ENCODE peak calls at places on chromosomes 11 and 22, in ten cellular contexts. Y, S, B, V, W, Z, L, Q, D and A are unnamed samples.
A peak's percentile ranks its signal among the peaks of the same experiment; 100 is the strongest.

GRCh38 chr11:117180661-117181585 is 2.4 kb downstream of the SIDT2 start:
- DNase-seq in W (peak; percentile 46), V (no peak), L (no peak), Y (peak; percentile 17), B (peak; percentile 33), S (peak; percentile 54), Z (peak; percentile 83), Q (peak; percentile 39), D (peak; percentile 51), A (peak; percentile 73)

GRCh38 chr11:38089728-38090127 is 1491.7 kb upstream of the RAG2 start:
- DNase-seq in V (no peak), Z (no peak), S (no peak), L (peak; percentile 45), W (no peak), Y (no peak), D (no peak), Q (no peak), B (no peak), A (peak; percentile 12)

GRCh38 chr11:19374189-19374588 is 133.4 kb upstream of the E2F8 start:
- DNase-seq in B (no peak), S (no peak), Q (no peak), W (no peak), Z (no peak), Y (no peak), D (no peak), L (peak; percentile 88), V (no peak), A (peak; percentile 56)

GRCh38 chr22:26713823-26714449 is 56.5 kb downstream of the MIAT start:
- DNase-seq in Z (no peak), S (no peak), B (no peak), W (no peak), V (no peak), D (no peak), L (no peak), Q (no peak), Y (no peak), A (no peak)

GRCh38 chr11:66100272-66101037 is 30.4 kb downstream of the PACS1 start:
- DNase-seq in V (peak; percentile 38), L (no peak), S (peak; percentile 62), Z (peak; percentile 73), B (peak; percentile 40), Y (peak; percentile 30), Q (no peak), D (no peak), W (peak; percentile 63), A (no peak)

GRCh38 chr11:115939104-115939503 is 434.9 kb upstream of the CADM1 start:
- DNase-seq in Z (no peak), Q (no peak), W (no peak), Y (no peak), V (no peak), L (peak; percentile 27), D (no peak), B (no peak), S (no peak), A (peak; percentile 29)

GRCh38 chr11:117395476-117395875 is 67.8 kb downstream of the CEP164 start:
- DNase-seq in W (no peak), L (no peak), D (no peak), Y (no peak), Z (peak; percentile 33), Q (no peak), B (no peak), S (no peak), V (no peak), A (peak; percentile 78)

GRCh38 chr11:85196955-85197354 is 430.2 kb downstream of the DLG2 start:
- DNase-seq in Z (no peak), D (no peak), Y (no peak), L (no peak), B (no peak), S (no peak), Q (no peak), V (no peak), W (no peak), A (no peak)

GRCh38 chr11:35030716-35031213 is 108.2 kb upstream of the CD44 start:
- DNase-seq in S (no peak), B (peak; percentile 29), D (no peak), Q (peak; percentile 61), W (no peak), Y (no peak), V (no peak), Z (no peak), L (peak; percentile 99), A (peak; percentile 95)

GRCh38 chr11:2419638-2420501 is 19.3 kb downstream of the TSSC4 start:
- DNase-seq in B (peak; percentile 49), W (peak; percentile 47), Z (peak; percentile 80), L (peak; percentile 57), S (peak; percentile 47), Q (peak; percentile 50), V (peak; percentile 45), Y (no peak), D (peak; percentile 69), A (peak; percentile 80)

GRCh38 chr11:92397356-92397755 is 172.7 kb downstream of the FAT3 start:
- DNase-seq in Y (no peak), L (no peak), Q (no peak), Z (no peak), D (no peak), S (no peak), W (no peak), V (no peak), B (no peak), A (no peak)

GRCh38 chr11:96481204-96481603 is 91.4 kb downstream of the JRKL start:
- DNase-seq in S (no peak), L (no peak), V (no peak), W (no peak), Q (no peak), Z (no peak), B (no peak), Y (no peak), D (no peak), A (no peak)

GRCh38 chr11:117231637-117232021 is 244 bp downstream of the PCSK7 start:
- DNase-seq in W (no peak), D (no peak), Y (no peak), V (no peak), Z (no peak), B (no peak), S (no peak), Q (no peak), L (no peak), A (no peak)

GRCh38 chr22:49014227-49015201 is 813.2 kb downstream of the BRD1 start:
- DNase-seq in S (no peak), W (no peak), L (no peak), Z (no peak), B (no peak), V (no peak), Q (no peak), D (no peak), Y (no peak), A (no peak)

GRCh38 chr22:30830907-30831306 is 136.2 kb downstream of the OSBP2 start:
- DNase-seq in L (peak; percentile 81), Y (no peak), W (no peak), D (no peak), B (no peak), V (no peak), Q (no peak), Z (no peak), S (no peak), A (peak; percentile 84)

GRCh38 chr11:117857734-117858369 is 18.6 kb downstream of the FXYD6 start:
- DNase-seq in W (no peak), L (no peak), D (no peak), V (no peak), Q (no peak), B (no peak), S (no peak), Z (no peak), Y (no peak), A (no peak)

GRCh38 chr11:97687106-97687505 is 1297.3 kb downstream of the JRKL start:
- DNase-seq in W (no peak), S (no peak), V (no peak), Y (no peak), Z (no peak), B (no peak), L (no peak), D (no peak), Q (no peak), A (no peak)

GRCh38 chr22:45334068-45334467 is 24.3 kb downstream of the FAM118A start:
- DNase-seq in V (no peak), Z (no peak), W (no peak), B (no peak), L (no peak), Y (no peak), Q (no peak), S (no peak), D (no peak), A (peak; percentile 63)

GRCh38 chr11:78961938-78962701 is 387.5 kb upstream of the NARS2 start:
- DNase-seq in Z (peak; percentile 43), S (no peak), Q (no peak), Y (no peak), D (peak; percentile 85), B (no peak), L (no peak), V (no peak), W (no peak), A (no peak)

GRCh38 chr11:9132203-9132878 is 40.9 kb upstream of the SCUBE2 start:
- DNase-seq in V (no peak), Q (no peak), S (no peak), B (no peak), Y (no peak), W (no peak), D (no peak), Z (no peak), L (peak; percentile 16), A (no peak)

GRCh38 chr22:37053310-37054077 is 2.0 kb downstream of the KCTD17 start:
- DNase-seq in V (no peak), Z (peak; percentile 64), W (no peak), B (no peak), L (no peak), D (no peak), Q (no peak), Y (no peak), S (no peak), A (peak; percentile 9)

GRCh38 chr11:20672575-20672974 is 3.2 kb downstream of the NELL1 start:
- DNase-seq in V (no peak), S (no peak), D (no peak), W (no peak), Y (no peak), Q (no peak), L (no peak), B (no peak), Z (no peak), A (no peak)

GRCh38 chr11:123742334-123742733 is 874 bp upstream of the ZNF202 start:
- DNase-seq in Q (no peak), L (no peak), V (no peak), D (peak; percentile 17), B (no peak), Z (peak; percentile 18), S (no peak), W (no peak), Y (no peak), A (peak; percentile 3)

GRCh38 chr11:36447947-36448346 is 62.1 kb downstream of the TRAF6 start:
- DNase-seq in Y (no peak), Q (no peak), L (no peak), D (no peak), Z (no peak), W (no peak), B (no peak), S (no peak), V (no peak), A (peak; percentile 23)

GRCh38 chr11:111694851-111695250 is 71.3 kb downstream of the PPP2R1B start:
- DNase-seq in L (peak; percentile 87), Z (no peak), Q (peak; percentile 93), W (no peak), Y (no peak), V (no peak), D (no peak), B (no peak), S (no peak), A (peak; percentile 81)

GRCh38 chr11:1017269-1018005 is 19.1 kb downstream of the MUC6 start:
- DNase-seq in Y (no peak), B (no peak), L (no peak), W (no peak), S (no peak), D (no peak), Q (no peak), V (no peak), Z (no peak), A (no peak)

GRCh38 chr22:32493551-32493950 is 18.9 kb downstream of the FBXO7 start:
- DNase-seq in V (no peak), L (no peak), B (no peak), W (no peak), Z (no peak), Y (no peak), S (no peak), D (no peak), Q (no peak), A (no peak)

GRCh38 chr11:68503281-68503687 is 42.7 kb downstream of the PPP6R3 start:
- DNase-seq in Q (no peak), S (no peak), B (no peak), W (no peak), V (no peak), Z (no peak), L (peak; percentile 8), Y (no peak), D (no peak), A (no peak)